ENCODE peak calls at places on chromosomes 13 and 19, in four cellular contexts. V is CD4-positive, alpha-beta T cell; L is heart right ventricle; S is vagina. N is an unnamed sample. For H3K9me3, the result is how much of the 10 kb centered on the place peaks cover.

GRCh38 chr19:28208745-28209144 is 1004.2 kb downstream of the UQCRFS1 start:
- DNase-seq in V (no peak), S (no peak), L (no peak), N (no peak)

GRCh38 chr13:109610517-109610916 is 175.9 kb downstream of the IRS2 start:
- DNase-seq in L (peak), V (peak), S (no peak), N (no peak)

GRCh38 chr19:32811151-32811550 is 58.4 kb downstream of the SLC7A9 start:
- DNase-seq in S (no peak), V (no peak), L (no peak), N (no peak)

GRCh38 chr13:43784491-43784890 is 2.3 kb downstream of the ENOX1 start:
- DNase-seq in L (no peak), V (no peak), S (no peak), N (no peak)

GRCh38 chr19:37691881-37692504 is 27.6 kb downstream of the ZNF607 start:
- DNase-seq in L (peak), S (no peak), V (peak), N (peak)

GRCh38 chr19:13850910-13851753 is 25.8 kb upstream of the NANOS3 start:
- DNase-seq in L (peak), V (no peak), S (no peak), N (peak)

GRCh38 chr13:49409008-49409407 is 34.9 kb downstream of the CAB39L start:
- DNase-seq in L (no peak), V (no peak), S (no peak), N (no peak)

GRCh38 chr19:35166100-35167063 is 11.8 kb downstream of the FXYD5 start:
- DNase-seq in L (no peak), S (no peak), V (no peak), N (no peak)

GRCh38 chr19:29966594-29967249 is 24.7 kb downstream of the URI1 start:
- DNase-seq in S (no peak), V (no peak), L (no peak), N (no peak)

GRCh38 chr19:56080669-56081401 is 40.3 kb downstream of the ZNF787 start:
- DNase-seq in V (peak), L (peak), S (no peak), N (peak)

GRCh38 chr19:3990815-3991117 is 5.5 kb upstream of the EEF2 start:
- DNase-seq in V (no peak), L (no peak), S (no peak), N (no peak)

GRCh38 chr19:1853295-1854031 is 5.2 kb upstream of the REXO1 start:
- DNase-seq in S (no peak), L (peak), V (peak), N (peak)

GRCh38 chr13:50928609-50929274 is 19.2 kb downstream of the RNASEH2B start:
- DNase-seq in V (no peak), L (no peak), S (no peak), N (no peak)

GRCh38 chr19:32651729-32652140 is 23.2 kb downstream of the ANKRD27 start:
- DNase-seq in V (no peak), S (no peak), L (peak), N (no peak)

GRCh38 chr19:3189702-3190469 is 4.2 kb downstream of the NCLN start:
- DNase-seq in L (no peak), S (no peak), V (no peak), N (no peak)

GRCh38 chr13:67971291-67971690 is 741.2 kb upstream of the PCDH9 start:
- DNase-seq in S (no peak), V (no peak), L (no peak), N (no peak)

GRCh38 chr13:49348748-49349147 is 95.1 kb downstream of the CAB39L start:
- DNase-seq in S (no peak), V (no peak), L (no peak), N (no peak)

GRCh38 chr13:66689628-66690027 is 540.5 kb downstream of the PCDH9 start:
- DNase-seq in V (no peak), L (no peak), S (no peak), N (no peak)

GRCh38 chr13:41565221-41565620 is 107.9 kb downstream of the RGCC start:
- DNase-seq in V (no peak), L (no peak), S (no peak), N (no peak)

GRCh38 chr19:43725468-43725867 is 9.6 kb downstream of the IRGC start:
- DNase-seq in V (no peak), S (no peak), L (peak), N (no peak)

GRCh38 chr19:49570997-49571676 is 9.2 kb downstream of the NOSIP start:
- DNase-seq in V (no peak), S (no peak), L (no peak), N (no peak)

GRCh38 chr19:58374200-58374599 is 6.6 kb downstream of the ZNF837 start:
- DNase-seq in S (no peak), V (no peak), L (no peak), N (no peak)

DNA sequence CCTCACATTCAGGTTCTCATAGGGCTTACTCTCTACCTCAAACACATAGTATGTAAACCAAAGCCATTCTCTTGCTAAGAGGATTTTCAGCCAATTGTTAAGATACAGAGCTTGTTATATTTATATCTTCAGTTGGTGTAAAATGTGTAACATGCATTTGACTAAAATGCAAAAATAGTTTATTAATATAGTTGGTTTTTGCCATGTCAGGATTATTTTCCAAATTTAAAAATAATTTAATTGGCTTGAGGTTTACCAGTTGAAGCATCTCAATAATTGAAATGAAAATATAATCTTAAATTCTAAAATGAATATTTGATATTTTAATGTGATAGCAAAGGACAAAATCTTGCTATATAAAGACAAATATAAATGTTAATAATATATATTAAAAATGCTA is 7.2 kb downstream of the MICU2 start:
- DNase-seq in V (no peak), L (no peak), S (no peak), N (no peak)
- H3K9me3 ChIP-seq in V (under half), L (under half), S (under half), N (under half)

DNA sequence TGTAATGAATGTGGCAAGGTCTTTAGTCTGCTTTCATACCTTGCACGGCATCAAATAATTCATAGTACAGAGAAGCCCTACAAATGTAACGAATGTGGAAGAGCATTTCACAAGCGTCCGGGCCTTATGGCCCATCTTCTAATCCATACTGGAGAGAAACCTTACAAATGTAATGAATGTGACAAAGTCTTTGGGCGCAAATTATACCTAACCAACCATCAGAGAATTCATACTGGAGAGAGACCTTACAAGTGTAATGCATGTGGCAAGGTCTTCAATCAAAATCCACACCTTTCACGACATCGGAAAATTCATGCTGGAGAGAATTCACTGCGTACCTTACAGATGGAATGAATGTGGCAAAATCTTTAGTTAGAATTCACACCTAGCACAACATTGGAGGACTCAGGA is 3.3 kb upstream of the ZNF880 start:
- DNase-seq in V (no peak), L (no peak), S (no peak), N (no peak)
- H3K9me3 ChIP-seq in V (half or more), L (under half), S (under half), N (under half)

DNA sequence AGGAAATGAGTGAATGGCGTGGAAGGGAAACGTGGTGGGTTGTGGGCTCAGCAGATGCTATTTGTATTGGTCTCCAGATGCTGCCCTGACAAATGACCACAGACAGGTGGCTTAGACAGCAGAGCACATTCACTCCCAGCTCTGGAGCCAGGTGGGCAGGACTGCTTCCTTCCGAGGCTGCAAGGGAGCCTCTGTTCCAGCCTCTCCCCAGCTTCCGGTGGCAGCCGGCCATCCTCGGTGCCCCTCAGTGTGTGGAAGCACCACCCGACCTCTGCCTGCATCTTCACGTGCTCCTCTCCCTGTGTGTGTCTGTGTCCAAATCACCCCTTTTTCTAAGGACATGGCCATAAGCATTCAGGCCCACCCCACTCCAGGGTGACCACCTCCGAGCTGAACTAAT is 105.1 kb downstream of the SOX1 start:
- DNase-seq in V (no peak), S (no peak), L (no peak), N (no peak)
- H3K9me3 ChIP-seq in V (under half), S (under half), L (under half), N (under half)

DNA sequence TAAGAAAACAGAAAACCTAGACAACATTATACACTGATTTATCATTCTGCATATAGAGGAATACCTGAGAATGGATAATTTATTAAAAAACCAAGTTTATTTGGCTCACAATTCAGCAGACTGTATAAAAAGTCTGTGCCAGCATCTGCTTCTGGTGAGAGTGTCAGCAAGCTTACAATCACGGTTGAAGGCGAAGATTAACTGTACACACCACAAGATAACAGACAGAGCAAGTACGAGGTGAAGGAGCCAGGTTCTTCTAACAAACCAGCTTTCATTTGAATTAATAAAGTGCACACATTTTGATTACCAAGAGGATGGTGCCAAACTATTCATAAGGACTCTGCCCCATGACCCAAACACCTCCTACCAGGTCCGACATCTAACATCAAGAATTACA is 28.8 kb downstream of the ZNF91 start:
- DNase-seq in L (no peak), S (no peak), V (no peak), N (no peak)
- H3K9me3 ChIP-seq in L (under half), S (half or more), V (half or more), N (under half)

GRCh38 chr19:16023558-16023915 is 52.8 kb upstream of the TPM4 start:
- DNase-seq in S (no peak), L (no peak), V (no peak), N (no peak)
- H3K9me3 ChIP-seq in S (under half), L (under half), V (under half), N (under half)